ENCODE peak calls at places on chromosomes 4 and X, in ten cellular contexts. U is cardiac muscle cell, S is breast epithelium, H is astrocyte of the spinal cord, O is endothelial cell, B is GM20000, E is epithelial cell of esophagus, V is thyroid gland, Q is lower leg skin, Y is left ventricle myocardium inferior. F is an unnamed sample.

GRCh38 chrX:141405878-141406492 is 163.7 kb upstream of the SPANXC start:
- DNase-seq in U (peak), S (no peak), H (peak), O (no peak), B (no peak), E (peak), V (no peak), Q (no peak), Y (no peak), F (peak)

GRCh38 chrX:103678199-103678993 is 8.1 kb downstream of the MORF4L2 start:
- DNase-seq in U (peak), S (no peak), H (no peak), O (no peak), B (no peak), E (peak), V (no peak), Q (no peak), Y (no peak), F (no peak)

GRCh38 chr4:8403173-8403753 is 37.3 kb downstream of the ACOX3 start:
- DNase-seq in U (peak), S (peak), H (peak), O (peak), B (peak), E (peak), V (peak), Q (peak), Y (peak), F (peak)

GRCh38 chr4:182644326-182645050 is 272.7 kb downstream of the DCTD start:
- DNase-seq in U (no peak), S (no peak), H (peak), O (no peak), B (no peak), E (no peak), V (no peak), Q (no peak), Y (no peak), F (no peak)

GRCh38 chrX:23103546-23103945 is 103.8 kb downstream of the DDX53 start:
- DNase-seq in U (no peak), S (no peak), H (no peak), O (no peak), B (no peak), E (no peak), V (no peak), Q (no peak), Y (no peak), F (no peak)

GRCh38 chrX:68627986-68628385 is 19.5 kb upstream of the STARD8 start:
- DNase-seq in U (no peak), S (no peak), H (no peak), O (no peak), B (no peak), E (no peak), V (no peak), Q (no peak), Y (no peak), F (no peak)

GRCh38 chr4:162116085-162116784 is 47.6 kb downstream of the FSTL5 start:
- DNase-seq in U (no peak), S (no peak), H (no peak), O (no peak), B (no peak), E (no peak), V (no peak), Q (no peak), Y (no peak), F (no peak)

GRCh38 chrX:69503228-69503834 is 795 bp upstream of the NALF2 start:
- DNase-seq in U (peak), S (no peak), H (no peak), O (no peak), B (no peak), E (no peak), V (peak), Q (no peak), Y (no peak), F (no peak)

DNA sequence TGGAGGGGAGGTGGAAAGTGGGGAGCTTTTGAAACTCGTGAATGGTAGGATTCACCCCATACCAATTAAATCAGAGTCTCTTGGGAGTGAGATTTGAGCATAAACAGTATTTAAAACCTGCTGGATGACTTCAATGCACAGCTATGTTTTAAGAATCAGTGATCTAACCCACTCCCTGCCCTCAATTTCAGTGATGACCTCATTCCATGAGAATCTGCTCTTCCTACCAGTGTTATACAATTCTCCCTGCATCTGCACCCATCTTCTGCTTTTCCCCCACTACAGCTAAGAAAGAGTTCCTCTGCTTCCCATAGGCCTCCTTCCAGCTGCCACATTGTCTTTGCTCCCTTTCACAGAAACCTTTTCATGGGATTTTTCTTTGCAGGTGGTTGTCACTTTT is 18.3 kb upstream of the H2AZ1 start:
- DNase-seq in U (peak), S (no peak), H (peak), O (no peak), B (no peak), E (peak), V (no peak), Q (no peak), Y (no peak), F (peak)
- TF ChIP-seq CTCF in U (no peak), S (no peak), H (no peak), O (no peak), B (no peak), E (no peak), V (no peak), Q (no peak), Y (no peak), F (no peak)

GRCh38 chr4:120809518-120809917 is 113.0 kb downstream of the PRDM5 start:
- DNase-seq in U (no peak), S (no peak), H (no peak), O (no peak), B (no peak), E (no peak), V (no peak), Q (no peak), Y (no peak), F (no peak)
- TF ChIP-seq CTCF in U (peak), S (no peak), H (peak), O (no peak), B (no peak), E (peak), V (no peak), Q (no peak), Y (no peak), F (peak)

DNA sequence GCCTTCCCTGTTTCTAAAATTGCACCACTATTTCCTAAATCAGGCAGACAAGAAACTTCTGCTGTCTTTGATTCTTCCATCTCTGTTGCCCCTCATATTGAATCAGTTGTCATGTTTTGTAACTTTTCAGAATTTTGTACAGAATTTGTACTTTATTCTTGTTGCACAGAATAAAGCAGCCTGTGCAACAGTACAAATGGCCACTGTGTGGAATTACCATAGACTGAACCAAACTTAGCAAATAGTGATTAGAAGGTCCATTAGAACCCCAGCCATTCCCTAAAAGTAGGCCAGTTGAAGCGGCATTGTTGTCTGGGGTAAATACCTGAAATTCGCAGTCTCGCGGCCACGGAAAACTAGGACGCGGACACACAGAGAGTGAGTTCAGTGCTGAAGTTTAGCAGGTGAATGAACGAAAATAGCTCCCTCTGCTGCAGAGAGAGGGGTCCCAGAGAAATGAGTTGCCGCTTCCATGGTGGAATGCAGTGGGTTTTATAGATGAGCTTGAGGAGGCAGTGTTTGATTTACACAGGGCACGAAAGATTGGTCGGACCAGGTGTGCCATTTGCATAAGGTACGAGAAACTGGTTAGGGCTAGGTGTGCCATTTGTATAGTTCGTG is 71.8 kb downstream of the C4orf33 start:
- DNase-seq in U (no peak), S (no peak), H (no peak), O (peak), B (no peak), E (peak), V (peak), Q (no peak), Y (no peak), F (no peak)
- TF ChIP-seq CTCF in U (no peak), S (no peak), H (peak), O (no peak), B (no peak), E (no peak), V (peak), Q (no peak), Y (peak), F (no peak)

GRCh38 chrX:96770315-96770714 is 85.7 kb downstream of the DIAPH2 start:
- DNase-seq in U (peak), S (no peak), H (peak), O (no peak), B (peak), E (peak), V (no peak), Q (no peak), Y (no peak), F (peak)
- TF ChIP-seq CTCF in U (peak), S (no peak), H (peak), O (peak), B (no peak), E (no peak), V (no peak), Q (no peak), Y (peak), F (peak)

GRCh38 chr4:142719854-142720541 is 126.1 kb downstream of the INPP4B start:
- DNase-seq in U (peak), S (no peak), H (peak), O (no peak), B (peak), E (peak), V (no peak), Q (no peak), Y (no peak), F (peak)

GRCh38 chr4:142727152-142727551 is 118.9 kb downstream of the INPP4B start:
- DNase-seq in U (no peak), S (no peak), H (no peak), O (no peak), B (no peak), E (no peak), V (no peak), Q (no peak), Y (no peak), F (no peak)

GRCh38 chr4:142715727-142716126 is 130.4 kb downstream of the INPP4B start:
- DNase-seq in U (no peak), S (no peak), H (no peak), O (no peak), B (no peak), E (no peak), V (no peak), Q (no peak), Y (no peak), F (no peak)

GRCh38 chr4:142718981-142719380 is 127.1 kb downstream of the INPP4B start:
- DNase-seq in U (no peak), S (no peak), H (no peak), O (no peak), B (no peak), E (peak), V (no peak), Q (no peak), Y (no peak), F (no peak)

GRCh38 chr4:142721187-142721586 is 124.9 kb downstream of the INPP4B start:
- DNase-seq in U (peak), S (no peak), H (no peak), O (no peak), B (no peak), E (peak), V (no peak), Q (no peak), Y (no peak), F (peak)
- TF ChIP-seq CTCF in U (no peak), S (no peak), H (no peak), O (no peak), B (no peak), E (no peak), V (no peak), Q (no peak), Y (no peak), F (no peak)

DNA sequence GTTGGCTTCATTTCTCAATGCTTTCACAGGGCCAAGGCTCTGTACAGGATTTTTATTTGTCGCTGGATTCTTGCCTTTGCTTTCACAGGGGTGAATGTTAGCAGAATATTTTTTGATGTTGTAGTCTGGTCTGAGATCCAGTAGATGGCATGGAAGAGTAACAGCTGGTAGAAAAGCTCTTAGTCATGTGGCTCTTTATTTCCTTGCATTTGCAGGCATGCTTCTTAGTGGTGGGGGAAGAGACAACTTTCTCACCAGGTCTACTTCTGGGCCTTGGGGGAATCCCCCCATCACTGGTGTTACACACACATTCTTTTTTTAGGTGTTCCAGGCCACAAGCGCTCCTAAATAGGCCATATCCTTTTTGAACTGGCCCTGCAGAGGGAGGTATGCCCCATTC is 58.2 kb upstream of the DKK2 start:
- DNase-seq in U (peak), S (no peak), H (peak), O (no peak), B (no peak), E (peak), V (no peak), Q (no peak), Y (no peak), F (peak)
- TF ChIP-seq CTCF in U (peak), S (no peak), H (peak), O (no peak), B (no peak), E (peak), V (no peak), Q (no peak), Y (no peak), F (peak)

GRCh38 chrX:56803849-56804681 is 75.0 kb downstream of the NBDY start:
- DNase-seq in U (no peak), S (no peak), H (no peak), O (no peak), B (no peak), E (peak), V (peak), Q (no peak), Y (no peak), F (no peak)

GRCh38 chrX:56802428-56802827 is 73.4 kb downstream of the NBDY start:
- DNase-seq in U (no peak), S (no peak), H (no peak), O (no peak), B (no peak), E (no peak), V (no peak), Q (no peak), Y (no peak), F (no peak)

GRCh38 chrX:56804867-56805266 is 75.8 kb downstream of the NBDY start:
- DNase-seq in U (no peak), S (no peak), H (no peak), O (no peak), B (no peak), E (peak), V (no peak), Q (no peak), Y (no peak), F (no peak)

GRCh38 chrX:56805399-56805798 is 76.4 kb downstream of the NBDY start:
- DNase-seq in U (no peak), S (no peak), H (no peak), O (no peak), B (no peak), E (no peak), V (no peak), Q (no peak), Y (no peak), F (no peak)

DNA sequence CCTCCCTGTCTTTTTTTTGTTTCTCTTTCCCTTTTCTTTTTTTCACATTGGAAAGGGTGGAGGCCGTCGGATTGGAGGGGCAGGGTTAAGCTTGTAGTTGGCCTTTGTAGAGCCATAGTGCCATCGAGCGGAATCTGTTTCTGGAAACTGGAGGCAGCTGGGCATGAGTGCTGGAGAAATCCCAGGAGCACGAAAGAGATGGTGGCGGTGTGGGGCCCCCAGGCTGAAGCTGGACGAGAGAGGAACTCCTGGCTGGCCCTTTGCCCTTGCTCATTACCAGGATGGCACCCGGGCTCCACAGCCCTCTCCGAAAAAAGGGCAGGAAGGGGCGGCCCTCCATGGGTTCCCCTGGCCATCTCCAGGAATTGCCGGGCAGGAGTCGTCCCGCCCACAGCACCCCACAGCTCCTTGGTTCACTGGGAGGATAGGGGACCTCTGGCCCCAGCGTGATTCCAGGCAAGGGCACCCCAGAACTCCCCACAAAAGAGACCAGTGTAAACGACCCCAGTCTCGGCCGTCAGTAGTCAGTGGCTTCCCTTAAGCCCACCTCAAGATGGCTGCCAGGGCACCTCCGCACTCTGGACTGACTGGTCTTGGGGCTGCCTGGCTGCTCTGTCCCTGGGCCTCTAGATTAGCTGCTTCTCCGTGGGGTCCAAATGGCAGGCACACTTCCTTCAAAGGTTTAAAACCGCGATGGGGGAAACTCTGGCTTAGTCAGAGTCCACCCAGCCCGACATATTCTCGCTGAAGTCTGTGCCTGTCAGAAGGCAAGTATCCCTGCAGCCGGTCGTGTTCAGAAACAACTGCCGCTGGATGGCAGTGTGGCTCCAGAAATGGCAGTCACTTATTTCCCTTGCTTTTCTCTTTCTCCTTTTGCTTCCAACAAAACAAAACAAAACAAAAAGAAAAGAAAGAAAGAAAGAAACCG is 74.1 kb downstream of the NBDY start:
- DNase-seq in U (peak), S (peak), H (peak), O (peak), B (no peak), E (peak), V (peak), Q (no peak), Y (peak), F (peak)
- TF ChIP-seq CTCF in U (peak), S (peak), H (peak), O (no peak), B (peak), E (peak), V (peak), Q (no peak), Y (peak), F (peak)

F was measured in MCF 10A.